ENCODE peak calls at places on chromosomes 13 and 19, in four cellular contexts. One of them, this sample, is unnamed.

GRCh38 chr13:20001351-20001750 is 42.8 kb downstream of the ZMYM2 start:
- DNase-seq in HepG2: no peak
- DNase-seq in GM12878: no peak
- DNase-seq in K562: no peak
- DNase-seq in this sample: no peak

GRCh38 chr13:46489586-46490023 is 63.4 kb upstream of the LRCH1 start:
- DNase-seq in HepG2: no peak
- DNase-seq in GM12878: no peak
- DNase-seq in K562: no peak
- DNase-seq in this sample: no peak

GRCh38 chr13:40624338-40624737 is 42.1 kb downstream of the FOXO1 start:
- DNase-seq in HepG2: no peak
- DNase-seq in GM12878: no peak
- DNase-seq in K562: no peak
- DNase-seq in this sample: no peak

GRCh38 chr19:3620817-3621547 is 5.6 kb downstream of the CACTIN start:
- DNase-seq in HepG2: no peak
- DNase-seq in GM12878: no peak
- DNase-seq in K562: no peak
- DNase-seq in this sample: no peak

GRCh38 chr19:34837262-34837661 is 64.2 kb upstream of the ZNF599 start:
- DNase-seq in HepG2: no peak
- DNase-seq in GM12878: no peak
- DNase-seq in K562: no peak
- DNase-seq in this sample: no peak

GRCh38 chr13:30804474-30804873 is 69.1 kb downstream of the ALOX5AP start:
- DNase-seq in HepG2: no peak
- DNase-seq in GM12878: no peak
- DNase-seq in K562: no peak
- DNase-seq in this sample: no peak

GRCh38 chr13:67099494-67099893 is 130.6 kb downstream of the PCDH9 start:
- DNase-seq in HepG2: no peak
- DNase-seq in GM12878: no peak
- DNase-seq in K562: no peak
- DNase-seq in this sample: no peak

GRCh38 chr19:52343548-52343947 is 7.5 kb downstream of the ZNF610 start:
- DNase-seq in HepG2: peak
- DNase-seq in GM12878: no peak
- DNase-seq in K562: peak
- DNase-seq in this sample: peak

GRCh38 chr13:113207890-113208423 is 512 bp downstream of the PCID2 start:
- DNase-seq in HepG2: peak
- DNase-seq in GM12878: no peak
- DNase-seq in K562: no peak
- DNase-seq in this sample: no peak

GRCh38 chr19:3324405-3324856 is 42.0 kb upstream of the NFIC start:
- DNase-seq in HepG2: peak
- DNase-seq in GM12878: no peak
- DNase-seq in K562: peak
- DNase-seq in this sample: peak

GRCh38 chr13:105679832-105680231 is 855.6 kb downstream of the EFNB2 start:
- DNase-seq in HepG2: no peak
- DNase-seq in GM12878: no peak
- DNase-seq in K562: no peak
- DNase-seq in this sample: no peak

GRCh38 chr19:53730391-53730790 is 93.7 kb downstream of the NLRP12 start:
- DNase-seq in HepG2: no peak
- DNase-seq in GM12878: no peak
- DNase-seq in K562: no peak
- DNase-seq in this sample: no peak

GRCh38 chr19:48543121-48543710 is 8.8 kb upstream of the SULT2B1 start:
- DNase-seq in HepG2: no peak
- DNase-seq in GM12878: no peak
- DNase-seq in K562: no peak
- DNase-seq in this sample: peak

GRCh38 chr13:25421602-25422001 is 49.8 kb downstream of the ATP8A2 start:
- DNase-seq in HepG2: peak
- DNase-seq in GM12878: no peak
- DNase-seq in K562: no peak
- DNase-seq in this sample: no peak

GRCh38 chr13:37476874-37477273 is 121.7 kb downstream of the POSTN start:
- DNase-seq in HepG2: no peak
- DNase-seq in GM12878: no peak
- DNase-seq in K562: no peak
- DNase-seq in this sample: no peak

GRCh38 chr13:102141625-102142472 is 260.0 kb downstream of the FGF14 start:
- DNase-seq in HepG2: peak
- DNase-seq in GM12878: no peak
- DNase-seq in K562: peak
- DNase-seq in this sample: no peak

GRCh38 chr13:34750078-34750703 is 191.9 kb upstream of the NBEA start:
- DNase-seq in HepG2: no peak
- DNase-seq in GM12878: no peak
- DNase-seq in K562: no peak
- DNase-seq in this sample: no peak

GRCh38 chr19:55619264-55619663 is 5.1 kb downstream of the ZNF784 start:
- DNase-seq in HepG2: no peak
- DNase-seq in GM12878: no peak
- DNase-seq in K562: no peak
- DNase-seq in this sample: no peak

GRCh38 chr13:25948910-25949309 is 102.9 kb downstream of the SHISA2 start:
- DNase-seq in HepG2: no peak
- DNase-seq in GM12878: no peak
- DNase-seq in K562: no peak
- DNase-seq in this sample: no peak

GRCh38 chr19:33613601-33614000 is 8.2 kb upstream of the CHST8 start:
- DNase-seq in HepG2: no peak
- DNase-seq in GM12878: no peak
- DNase-seq in K562: no peak
- DNase-seq in this sample: no peak

GRCh38 chr13:24865158-24865557 is 101.2 kb downstream of the RNF17 start:
- DNase-seq in HepG2: no peak
- DNase-seq in GM12878: no peak
- DNase-seq in K562: no peak
- DNase-seq in this sample: no peak

GRCh38 chr19:29535432-29535831 is 9.6 kb downstream of the VSTM2B start:
- DNase-seq in HepG2: no peak
- DNase-seq in GM12878: no peak
- DNase-seq in K562: no peak
- DNase-seq in this sample: no peak

GRCh38 chr13:41909524-41909923 is 51.4 kb downstream of the VWA8 start:
- DNase-seq in HepG2: no peak
- DNase-seq in GM12878: no peak
- DNase-seq in K562: no peak
- DNase-seq in this sample: no peak

GRCh38 chr13:33228645-33229445 is 56.7 kb downstream of the STARD13 start:
- DNase-seq in HepG2: peak
- DNase-seq in GM12878: no peak
- DNase-seq in K562: peak
- DNase-seq in this sample: peak

GRCh38 chr13:23777571-23777870 is 111.7 kb downstream of the MIPEP start:
- DNase-seq in HepG2: no peak
- DNase-seq in GM12878: no peak
- DNase-seq in K562: no peak
- DNase-seq in this sample: no peak

GRCh38 chr13:91153372-91153771 is 194.1 kb upstream of the MIR17HG start:
- DNase-seq in HepG2: no peak
- DNase-seq in GM12878: no peak
- DNase-seq in K562: no peak
- DNase-seq in this sample: no peak

GRCh38 chr19:6005321-6006069 is 27.6 kb upstream of the RANBP3 start:
- DNase-seq in HepG2: no peak
- DNase-seq in GM12878: no peak
- DNase-seq in K562: no peak
- DNase-seq in this sample: no peak

GRCh38 chr13:97856001-97856675 is 97.3 kb upstream of the IPO5 start:
- DNase-seq in HepG2: no peak
- DNase-seq in GM12878: no peak
- DNase-seq in K562: no peak
- DNase-seq in this sample: no peak

GRCh38 chr13:68749801-68750200 is 1357.8 kb upstream of the ATXN8OS start:
- DNase-seq in HepG2: no peak
- DNase-seq in GM12878: no peak
- DNase-seq in K562: no peak
- DNase-seq in this sample: no peak

GRCh38 chr13:104286566-104287290 is 1220.5 kb upstream of the SLC10A2 start:
- DNase-seq in HepG2: no peak
- DNase-seq in GM12878: no peak
- DNase-seq in K562: no peak
- DNase-seq in this sample: no peak

GRCh38 chr19:47729468-47729798 is 15.9 kb upstream of the NOP53 start:
- DNase-seq in HepG2: no peak
- DNase-seq in GM12878: no peak
- DNase-seq in K562: peak
- DNase-seq in this sample: peak

GRCh38 chr13:25224151-25224550 is 52.1 kb upstream of the AMER2 start:
- DNase-seq in HepG2: no peak
- DNase-seq in GM12878: no peak
- DNase-seq in K562: no peak
- DNase-seq in this sample: no peak

GRCh38 chr13:99356216-99357089 is 49.3 kb upstream of the GPR183 start:
- DNase-seq in HepG2: no peak
- DNase-seq in GM12878: peak
- DNase-seq in K562: no peak
- DNase-seq in this sample: no peak

GRCh38 chr13:38180100-38180499 is 169.6 kb upstream of the UFM1 start:
- DNase-seq in HepG2: no peak
- DNase-seq in GM12878: no peak
- DNase-seq in K562: no peak
- DNase-seq in this sample: no peak

GRCh38 chr19:30681162-30681996 is 309.2 kb downstream of the ZNF536 start:
- DNase-seq in HepG2: no peak
- DNase-seq in GM12878: no peak
- DNase-seq in K562: no peak
- DNase-seq in this sample: no peak

GRCh38 chr13:44012910-44013309 is 133.2 kb downstream of the LACC1 start:
- DNase-seq in HepG2: no peak
- DNase-seq in GM12878: no peak
- DNase-seq in K562: no peak
- DNase-seq in this sample: no peak

GRCh38 chr13:34701919-34702318 is 240.2 kb upstream of the NBEA start:
- DNase-seq in HepG2: no peak
- DNase-seq in GM12878: no peak
- DNase-seq in K562: no peak
- DNase-seq in this sample: no peak

GRCh38 chr13:87810920-87811344 is 139.8 kb downstream of the SLITRK5 start:
- DNase-seq in HepG2: no peak
- DNase-seq in GM12878: no peak
- DNase-seq in K562: no peak
- DNase-seq in this sample: no peak

DNA sequence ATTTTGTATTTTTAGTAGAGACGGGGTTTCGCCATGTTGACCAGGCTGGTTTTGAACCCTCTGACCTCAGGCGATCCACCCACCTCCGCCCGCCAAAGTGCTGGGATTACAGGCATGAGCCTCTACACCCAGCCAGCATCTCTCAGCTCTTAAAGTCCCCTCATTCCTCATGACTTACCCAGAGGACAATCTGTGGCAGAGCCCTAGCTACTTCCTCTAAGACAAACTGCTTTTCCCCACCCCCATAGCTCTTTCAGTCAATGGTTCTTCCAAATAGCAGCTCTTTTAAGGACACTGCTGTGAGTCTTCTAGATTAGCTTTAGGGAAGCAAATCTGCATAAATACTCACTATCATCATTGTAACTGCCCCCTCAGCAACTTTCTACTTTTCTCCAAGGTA is 357.2 kb downstream of the TDRD3 start:
- DNase-seq in HepG2: no peak
- DNase-seq in GM12878: no peak
- DNase-seq in K562: no peak
- DNase-seq in this sample: no peak
- TF ChIP-seq ZNF274 in HepG2: no peak
- TF ChIP-seq ZNF274 in GM12878: no peak
- TF ChIP-seq ZNF274 in K562: no peak
- TF ChIP-seq ZNF274 in this sample: no peak

GRCh38 chr19:46225558-46226004 is 4.0 kb upstream of the IGFL1 start:
- DNase-seq in HepG2: no peak
- DNase-seq in GM12878: no peak
- DNase-seq in K562: no peak
- DNase-seq in this sample: no peak
- TF ChIP-seq REST in HepG2: peak
- TF ChIP-seq REST in GM12878: peak
- TF ChIP-seq REST in K562: peak
- TF ChIP-seq REST in this sample: peak

GRCh38 chr13:79222427-79223205 is 183.4 kb downstream of the RBM26 start:
- DNase-seq in HepG2: no peak
- DNase-seq in GM12878: no peak
- DNase-seq in K562: no peak
- DNase-seq in this sample: no peak

GRCh38 chr13:79227418-79227817 is 178.6 kb downstream of the RBM26 start:
- DNase-seq in HepG2: no peak
- DNase-seq in GM12878: peak
- DNase-seq in K562: no peak
- DNase-seq in this sample: no peak

GRCh38 chr13:79226250-79226649 is 179.8 kb downstream of the RBM26 start:
- DNase-seq in HepG2: no peak
- DNase-seq in GM12878: no peak
- DNase-seq in K562: no peak
- DNase-seq in this sample: no peak

GRCh38 chr13:79226938-79227337 is 179.1 kb downstream of the RBM26 start:
- DNase-seq in HepG2: no peak
- DNase-seq in GM12878: no peak
- DNase-seq in K562: no peak
- DNase-seq in this sample: no peak

GRCh38 chr13:79225487-79226232 is 180.4 kb downstream of the RBM26 start:
- DNase-seq in HepG2: no peak
- DNase-seq in GM12878: no peak
- DNase-seq in K562: no peak
- DNase-seq in this sample: no peak
- TF ChIP-seq ZNF274 in HepG2: no peak
- TF ChIP-seq ZNF274 in GM12878: no peak
- TF ChIP-seq ZNF274 in K562: no peak
- TF ChIP-seq ZNF274 in this sample: no peak

DNA sequence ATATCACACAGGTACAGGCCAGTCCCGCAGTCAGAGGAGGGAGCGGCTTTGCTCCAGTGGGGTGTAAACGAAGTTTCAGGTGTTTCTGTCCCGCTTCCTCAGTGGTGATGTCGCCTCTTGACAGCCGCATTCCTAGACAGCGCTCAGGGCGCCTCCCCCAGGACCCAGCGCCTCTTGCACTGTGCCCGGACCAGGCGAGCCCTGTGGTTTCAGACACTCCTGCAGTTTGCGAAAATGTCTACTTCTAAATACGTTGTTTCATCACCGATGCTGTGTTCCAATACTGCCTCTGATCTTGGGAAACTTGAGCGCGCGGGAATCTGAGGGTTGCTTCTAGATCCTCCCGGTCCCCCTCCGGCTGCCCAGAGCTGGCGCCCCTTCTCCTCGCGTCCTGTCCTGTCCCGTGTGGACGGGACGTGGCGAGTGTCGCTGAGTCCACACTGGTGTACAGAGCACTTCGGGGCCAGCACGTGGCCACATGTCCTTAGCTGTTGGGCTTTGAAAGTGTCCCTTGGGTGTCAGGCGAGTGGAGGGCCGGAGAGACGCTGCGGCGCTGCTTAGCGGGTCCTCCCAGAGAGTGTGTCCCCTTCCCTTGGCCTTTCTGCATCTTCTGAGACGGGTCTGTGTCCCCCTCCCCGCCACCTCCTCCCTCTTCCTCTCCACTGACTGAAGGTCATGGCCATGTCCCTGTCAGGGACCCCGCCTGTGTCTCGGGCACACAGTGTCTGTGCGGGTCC is 14.6 kb upstream of the RPS15 start:
- DNase-seq in HepG2: no peak
- DNase-seq in GM12878: no peak
- DNase-seq in K562: no peak
- DNase-seq in this sample: no peak
- TF ChIP-seq REST in HepG2: no peak
- TF ChIP-seq REST in GM12878: no peak
- TF ChIP-seq REST in K562: no peak
- TF ChIP-seq REST in this sample: no peak

This sample was measured in HCT116.